ENCODE peak calls at places on chromosomes 6 and 20, in six cellular contexts. J, P, H, S, I and W are unnamed samples.

GRCh38 chr20:24039196-24039595 is 50.6 kb upstream of the GGTLC1 start:
- DNase-seq in J (no peak), P (no peak), H (no peak), S (no peak), I (no peak), W (no peak)

GRCh38 chr6:26472549-26473245 is 14.9 kb downstream of the BTN2A1 start:
- DNase-seq in J (no peak), P (no peak), H (no peak), S (no peak), I (no peak), W (no peak)

GRCh38 chr6:130434174-130434873 is 68.5 kb downstream of the TMEM200A start:
- DNase-seq in J (peak; percentile 50), P (no peak), H (no peak), S (no peak), I (no peak), W (no peak)

GRCh38 chr6:167791780-167792478 is 34.8 kb upstream of the AFDN start:
- DNase-seq in J (no peak), P (no peak), H (no peak), S (no peak), I (no peak), W (no peak)

GRCh38 chr6:132504757-132505156 is 8.2 kb downstream of the STX7 start:
- DNase-seq in J (no peak), P (no peak), H (no peak), S (no peak), I (no peak), W (no peak)

GRCh38 chr6:17042422-17043147 is 59.3 kb upstream of the STMND1 start:
- DNase-seq in J (peak; percentile 26), P (no peak), H (no peak), S (no peak), I (no peak), W (peak; percentile 59)

GRCh38 chr6:167219967-167220512 is 62.3 kb upstream of the GPR31 start:
- DNase-seq in J (no peak), P (no peak), H (no peak), S (no peak), I (no peak), W (no peak)

GRCh38 chr6:135182993-135183531 is 2.0 kb downstream of the MYB start:
- DNase-seq in J (no peak), P (peak; percentile 79), H (no peak), S (peak; percentile 56), I (peak; percentile 67), W (peak; percentile 14)

GRCh38 chr20:5885866-5886265 is 64.5 kb downstream of the TRMT6 start:
- DNase-seq in J (no peak), P (no peak), H (no peak), S (no peak), I (no peak), W (no peak)

GRCh38 chr6:13579911-13580310 is 5.5 kb downstream of the SIRT5 start:
- DNase-seq in J (no peak), P (no peak), H (no peak), S (no peak), I (no peak), W (no peak)

GRCh38 chr6:163369122-163369521 is 45.4 kb upstream of the QKI start:
- DNase-seq in J (no peak), P (no peak), H (no peak), S (no peak), I (no peak), W (no peak)

GRCh38 chr20:3045042-3045815 is 623 bp upstream of the MRPS26 start:
- DNase-seq in J (peak; percentile 79), P (peak; percentile 88), H (peak; percentile 37), S (no peak), I (peak; percentile 38), W (no peak)

GRCh38 chr6:30100585-30101422 is 12.1 kb downstream of the TRIM31 start:
- DNase-seq in J (no peak), P (no peak), H (no peak), S (peak; percentile 67), I (no peak), W (peak; percentile 49)

GRCh38 chr6:21395121-21395520 is 198.4 kb upstream of the SOX4 start:
- DNase-seq in J (peak; percentile 16), P (no peak), H (no peak), S (no peak), I (no peak), W (no peak)

GRCh38 chr6:24093381-24093780 is 32.6 kb upstream of the NRSN1 start:
- DNase-seq in J (peak; percentile 53), P (no peak), H (no peak), S (no peak), I (no peak), W (no peak)

GRCh38 chr6:106104941-106105340 is 18.8 kb downstream of the PRDM1 start:
- DNase-seq in J (no peak), P (no peak), H (no peak), S (no peak), I (no peak), W (no peak)

GRCh38 chr6:63819831-63820230 is 184.2 kb downstream of the PHF3 start:
- DNase-seq in J (no peak), P (no peak), H (no peak), S (no peak), I (no peak), W (no peak)

GRCh38 chr6:101597711-101598110 is 204.2 kb downstream of the GRIK2 start:
- DNase-seq in J (peak; percentile 88), P (no peak), H (peak; percentile 68), S (no peak), I (no peak), W (no peak)

GRCh38 chr6:168534265-168534664 is 93.3 kb downstream of the SMOC2 start:
- DNase-seq in J (no peak), P (peak; percentile 60), H (no peak), S (no peak), I (no peak), W (no peak)